ENCODE peak calls at places on chromosomes 5 and 9, in seven cellular contexts. One of them, this sample, is unnamed.
A peak's percentile ranks its signal among the peaks of the same experiment; 100 is the strongest.

GRCh38 chr5:75281716-75282465 is 45.2 kb upstream of the ANKRD31 start:
- DNase-seq in endodermal cell: no peak
- DNase-seq in neural progenitor cell: no peak
- DNase-seq in GM23338: no peak
- DNase-seq in HCT116: peak; percentile 81
- DNase-seq in mammary epithelial cell: peak; percentile 56
- DNase-seq in hepatocyte: no peak
- DNase-seq in this sample: no peak

GRCh38 chr5:53792338-53792737 is 231.9 kb downstream of the NDUFS4 start:
- DNase-seq in endodermal cell: no peak
- DNase-seq in neural progenitor cell: no peak
- DNase-seq in GM23338: no peak
- DNase-seq in HCT116: no peak
- DNase-seq in mammary epithelial cell: no peak
- DNase-seq in hepatocyte: no peak
- DNase-seq in this sample: no peak

GRCh38 chr9:118362123-118362522 is 657.9 kb downstream of the TLR4 start:
- DNase-seq in endodermal cell: no peak
- DNase-seq in neural progenitor cell: no peak
- DNase-seq in GM23338: no peak
- DNase-seq in HCT116: no peak
- DNase-seq in mammary epithelial cell: peak; percentile 34
- DNase-seq in hepatocyte: no peak
- DNase-seq in this sample: no peak

GRCh38 chr5:74243634-74244033 is 396.9 kb downstream of the ENC1 start:
- DNase-seq in endodermal cell: no peak
- DNase-seq in neural progenitor cell: no peak
- DNase-seq in GM23338: no peak
- DNase-seq in HCT116: no peak
- DNase-seq in mammary epithelial cell: peak; percentile 30
- DNase-seq in hepatocyte: no peak
- DNase-seq in this sample: no peak

GRCh38 chr5:142545653-142546322 is 140.1 kb downstream of the FGF1 start:
- DNase-seq in endodermal cell: no peak
- DNase-seq in neural progenitor cell: no peak
- DNase-seq in GM23338: no peak
- DNase-seq in HCT116: no peak
- DNase-seq in mammary epithelial cell: no peak
- DNase-seq in hepatocyte: no peak
- DNase-seq in this sample: no peak

GRCh38 chr5:53422539-53422938 is 57.9 kb upstream of the FST start:
- DNase-seq in endodermal cell: no peak
- DNase-seq in neural progenitor cell: no peak
- DNase-seq in GM23338: no peak
- DNase-seq in HCT116: no peak
- DNase-seq in mammary epithelial cell: peak; percentile 87
- DNase-seq in hepatocyte: no peak
- DNase-seq in this sample: no peak

GRCh38 chr9:10678010-10678409 is 65.2 kb upstream of the PTPRD start:
- DNase-seq in endodermal cell: no peak
- DNase-seq in neural progenitor cell: no peak
- DNase-seq in GM23338: no peak
- DNase-seq in HCT116: no peak
- DNase-seq in mammary epithelial cell: no peak
- DNase-seq in hepatocyte: no peak
- DNase-seq in this sample: no peak

GRCh38 chr5:113447651-113448050 is 12.9 kb upstream of the TSSK1B start:
- DNase-seq in endodermal cell: no peak
- DNase-seq in neural progenitor cell: peak; percentile 47
- DNase-seq in GM23338: peak; percentile 23
- DNase-seq in HCT116: no peak
- DNase-seq in mammary epithelial cell: no peak
- DNase-seq in hepatocyte: no peak
- DNase-seq in this sample: peak; percentile 2

GRCh38 chr5:88785396-88786216 is 97.4 kb downstream of the MEF2C start:
- DNase-seq in endodermal cell: no peak
- DNase-seq in neural progenitor cell: peak; percentile 9
- DNase-seq in GM23338: peak; percentile 23
- DNase-seq in HCT116: peak; percentile 96
- DNase-seq in mammary epithelial cell: peak; percentile 93
- DNase-seq in hepatocyte: peak; percentile 79
- DNase-seq in this sample: peak; percentile 82

GRCh38 chr5:79853003-79853402 is 138.1 kb downstream of the MTX3 start:
- DNase-seq in endodermal cell: no peak
- DNase-seq in neural progenitor cell: no peak
- DNase-seq in GM23338: no peak
- DNase-seq in HCT116: no peak
- DNase-seq in mammary epithelial cell: no peak
- DNase-seq in hepatocyte: no peak
- DNase-seq in this sample: no peak

GRCh38 chr9:121201045-121201737 is 478 bp downstream of the RAB14 start:
- DNase-seq in endodermal cell: peak; percentile 70
- DNase-seq in neural progenitor cell: peak; percentile 75
- DNase-seq in GM23338: peak; percentile 60
- DNase-seq in HCT116: no peak
- DNase-seq in mammary epithelial cell: peak; percentile 29
- DNase-seq in hepatocyte: peak; percentile 62
- DNase-seq in this sample: no peak

GRCh38 chr5:149775785-149776184 is 45.7 kb downstream of the PPARGC1B start:
- DNase-seq in endodermal cell: no peak
- DNase-seq in neural progenitor cell: peak; percentile 41
- DNase-seq in GM23338: peak; percentile 73
- DNase-seq in HCT116: peak; percentile 54
- DNase-seq in mammary epithelial cell: peak; percentile 20
- DNase-seq in hepatocyte: peak; percentile 46
- DNase-seq in this sample: peak; percentile 39

GRCh38 chr9:126857261-126857960 is 3.0 kb upstream of the ZBTB34 start:
- DNase-seq in endodermal cell: no peak
- DNase-seq in neural progenitor cell: no peak
- DNase-seq in GM23338: no peak
- DNase-seq in HCT116: no peak
- DNase-seq in mammary epithelial cell: no peak
- DNase-seq in hepatocyte: no peak
- DNase-seq in this sample: no peak

GRCh38 chr9:81980568-81980967 is 8.0 kb upstream of the SPATA31D1 start:
- DNase-seq in endodermal cell: no peak
- DNase-seq in neural progenitor cell: no peak
- DNase-seq in GM23338: no peak
- DNase-seq in HCT116: no peak
- DNase-seq in mammary epithelial cell: no peak
- DNase-seq in hepatocyte: no peak
- DNase-seq in this sample: no peak

GRCh38 chr9:108645520-108645919 is 210.3 kb downstream of the ACTL7B start:
- DNase-seq in endodermal cell: no peak
- DNase-seq in neural progenitor cell: no peak
- DNase-seq in GM23338: no peak
- DNase-seq in HCT116: no peak
- DNase-seq in mammary epithelial cell: peak; percentile 72
- DNase-seq in hepatocyte: no peak
- DNase-seq in this sample: no peak

GRCh38 chr5:95731571-95732554 is 727 bp downstream of the RHOBTB3 start:
- DNase-seq in endodermal cell: peak; percentile 84
- DNase-seq in neural progenitor cell: peak; percentile 61
- DNase-seq in GM23338: peak; percentile 74
- DNase-seq in HCT116: no peak
- DNase-seq in mammary epithelial cell: peak; percentile 10
- DNase-seq in hepatocyte: peak; percentile 68
- DNase-seq in this sample: peak; percentile 53

GRCh38 chr5:175354961-175355360 is 89.0 kb downstream of the DRD1 start:
- DNase-seq in endodermal cell: no peak
- DNase-seq in neural progenitor cell: no peak
- DNase-seq in GM23338: no peak
- DNase-seq in HCT116: no peak
- DNase-seq in mammary epithelial cell: no peak
- DNase-seq in hepatocyte: no peak
- DNase-seq in this sample: no peak

GRCh38 chr5:116502097-116502496 is 72.5 kb downstream of the SEMA6A start:
- DNase-seq in endodermal cell: peak; percentile 38
- DNase-seq in neural progenitor cell: no peak
- DNase-seq in GM23338: no peak
- DNase-seq in HCT116: no peak
- DNase-seq in mammary epithelial cell: no peak
- DNase-seq in hepatocyte: no peak
- DNase-seq in this sample: no peak

GRCh38 chr5:17401509-17402290 is 96.3 kb upstream of the TAF11L2 start:
- DNase-seq in endodermal cell: peak; percentile 68
- DNase-seq in neural progenitor cell: peak; percentile 68
- DNase-seq in GM23338: peak; percentile 78
- DNase-seq in HCT116: no peak
- DNase-seq in mammary epithelial cell: no peak
- DNase-seq in hepatocyte: no peak
- DNase-seq in this sample: no peak

GRCh38 chr9:85723220-85723619 is 18.5 kb downstream of the AGTPBP1 start:
- DNase-seq in endodermal cell: peak; percentile 93
- DNase-seq in neural progenitor cell: peak; percentile 69
- DNase-seq in GM23338: peak; percentile 86
- DNase-seq in HCT116: no peak
- DNase-seq in mammary epithelial cell: no peak
- DNase-seq in hepatocyte: peak; percentile 45
- DNase-seq in this sample: no peak

GRCh38 chr5:168174376-168174775 is 117.1 kb upstream of the WWC1 start:
- DNase-seq in endodermal cell: no peak
- DNase-seq in neural progenitor cell: no peak
- DNase-seq in GM23338: no peak
- DNase-seq in HCT116: no peak
- DNase-seq in mammary epithelial cell: no peak
- DNase-seq in hepatocyte: peak; percentile 29
- DNase-seq in this sample: no peak

GRCh38 chr5:76401801-76402250 is 1.3 kb upstream of the IQGAP2 start:
- DNase-seq in endodermal cell: no peak
- DNase-seq in neural progenitor cell: no peak
- DNase-seq in GM23338: no peak
- DNase-seq in HCT116: no peak
- DNase-seq in mammary epithelial cell: no peak
- DNase-seq in hepatocyte: no peak
- DNase-seq in this sample: no peak

GRCh38 chr5:1099931-1100651 is 11.8 kb downstream of the SLC12A7 start:
- DNase-seq in endodermal cell: peak; percentile 72
- DNase-seq in neural progenitor cell: peak; percentile 54
- DNase-seq in GM23338: peak; percentile 61
- DNase-seq in HCT116: no peak
- DNase-seq in mammary epithelial cell: no peak
- DNase-seq in hepatocyte: peak; percentile 49
- DNase-seq in this sample: no peak
- H3K4me1 ChIP-seq in endodermal cell: peaks cover 24% of the 10 kb centered on the region
- H3K4me1 ChIP-seq in neural progenitor cell: peaks cover 62% of the 10 kb centered on the region
- H3K4me1 ChIP-seq in GM23338: peaks cover 46% of the 10 kb centered on the region
- H3K4me1 ChIP-seq in HCT116: no peaks in the 10 kb centered on the region
- H3K4me1 ChIP-seq in mammary epithelial cell: no peaks in the 10 kb centered on the region
- H3K4me1 ChIP-seq in hepatocyte: peaks cover 65% of the 10 kb centered on the region
- H3K4me1 ChIP-seq in this sample: peaks cover 16% of the 10 kb centered on the region

GRCh38 chr5:134370871-134371833 is at the start of gene UBE2B:
- DNase-seq in endodermal cell: peak; percentile 98
- DNase-seq in neural progenitor cell: peak; percentile 98
- DNase-seq in GM23338: peak; percentile 100
- DNase-seq in HCT116: peak; percentile 99
- DNase-seq in mammary epithelial cell: peak; percentile 99
- DNase-seq in hepatocyte: peak; percentile 100
- DNase-seq in this sample: peak; percentile 100

GRCh38 chr5:134374234-134374633 is 2.9 kb downstream of the UBE2B start:
- DNase-seq in endodermal cell: no peak
- DNase-seq in neural progenitor cell: no peak
- DNase-seq in GM23338: no peak
- DNase-seq in HCT116: no peak
- DNase-seq in mammary epithelial cell: no peak
- DNase-seq in hepatocyte: no peak
- DNase-seq in this sample: no peak

GRCh38 chr5:134370306-134370870 is 981 bp upstream of the UBE2B start:
- DNase-seq in endodermal cell: no peak
- DNase-seq in neural progenitor cell: no peak
- DNase-seq in GM23338: no peak
- DNase-seq in HCT116: no peak
- DNase-seq in mammary epithelial cell: peak; percentile 17
- DNase-seq in hepatocyte: no peak
- DNase-seq in this sample: no peak

GRCh38 chr5:134371834-134372340 is 518 bp downstream of the UBE2B start:
- DNase-seq in endodermal cell: peak; percentile 87
- DNase-seq in neural progenitor cell: peak; percentile 88
- DNase-seq in GM23338: peak; percentile 89
- DNase-seq in HCT116: no peak
- DNase-seq in mammary epithelial cell: peak; percentile 75
- DNase-seq in hepatocyte: peak; percentile 80
- DNase-seq in this sample: peak; percentile 44
- H3K4me1 ChIP-seq in endodermal cell: peaks cover 3% of the 10 kb centered on the region
- H3K4me1 ChIP-seq in neural progenitor cell: peaks cover 6% of the 10 kb centered on the region
- H3K4me1 ChIP-seq in GM23338: no peaks in the 10 kb centered on the region
- H3K4me1 ChIP-seq in HCT116: peaks cover 14% of the 10 kb centered on the region
- H3K4me1 ChIP-seq in mammary epithelial cell: peaks cover 9% of the 10 kb centered on the region
- H3K4me1 ChIP-seq in hepatocyte: peaks cover 10% of the 10 kb centered on the region
- H3K4me1 ChIP-seq in this sample: peaks cover 6% of the 10 kb centered on the region

GRCh38 chr5:169637085-169637855 is at the start of gene DOCK2:
- DNase-seq in endodermal cell: peak; percentile 67
- DNase-seq in neural progenitor cell: peak; percentile 21
- DNase-seq in GM23338: peak; percentile 59
- DNase-seq in HCT116: no peak
- DNase-seq in mammary epithelial cell: no peak
- DNase-seq in hepatocyte: no peak
- DNase-seq in this sample: no peak

GRCh38 chr5:169634606-169635005 is 2.5 kb upstream of the DOCK2 start:
- DNase-seq in endodermal cell: no peak
- DNase-seq in neural progenitor cell: no peak
- DNase-seq in GM23338: no peak
- DNase-seq in HCT116: no peak
- DNase-seq in mammary epithelial cell: no peak
- DNase-seq in hepatocyte: no peak
- DNase-seq in this sample: no peak

GRCh38 chr5:169636477-169637084 is 494 bp upstream of the DOCK2 start:
- DNase-seq in endodermal cell: no peak
- DNase-seq in neural progenitor cell: no peak
- DNase-seq in GM23338: peak; percentile 38
- DNase-seq in HCT116: no peak
- DNase-seq in mammary epithelial cell: no peak
- DNase-seq in hepatocyte: no peak
- DNase-seq in this sample: no peak

GRCh38 chr5:169635933-169636332 is 1.1 kb upstream of the DOCK2 start:
- DNase-seq in endodermal cell: no peak
- DNase-seq in neural progenitor cell: no peak
- DNase-seq in GM23338: no peak
- DNase-seq in HCT116: no peak
- DNase-seq in mammary epithelial cell: no peak
- DNase-seq in hepatocyte: no peak
- DNase-seq in this sample: no peak

DNA sequence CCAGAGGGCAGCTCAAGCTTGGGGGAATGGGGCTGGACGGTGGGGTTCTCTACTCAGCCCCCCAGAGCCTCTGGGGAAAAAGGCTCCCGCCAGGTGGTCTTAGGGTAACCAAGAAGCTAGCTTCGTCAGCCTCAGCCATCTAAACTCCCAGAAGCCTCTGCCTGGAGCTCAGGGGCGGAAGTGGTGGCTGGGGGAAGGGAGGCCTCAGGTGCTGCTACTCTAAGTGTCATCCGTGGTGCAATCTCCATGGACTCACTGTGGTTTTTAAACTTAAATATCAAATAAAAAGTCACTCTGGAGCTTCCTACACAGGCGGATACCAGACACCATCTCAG is 748 bp downstream of the DOCK2 start:
- DNase-seq in endodermal cell: no peak
- DNase-seq in neural progenitor cell: no peak
- DNase-seq in GM23338: no peak
- DNase-seq in HCT116: no peak
- DNase-seq in mammary epithelial cell: no peak
- DNase-seq in hepatocyte: no peak
- DNase-seq in this sample: no peak
- H3K4me1 ChIP-seq in endodermal cell: no peaks in the 10 kb centered on the region
- H3K4me1 ChIP-seq in neural progenitor cell: peaks cover 7% of the 10 kb centered on the region
- H3K4me1 ChIP-seq in GM23338: peaks cover 15% of the 10 kb centered on the region
- H3K4me1 ChIP-seq in HCT116: no peaks in the 10 kb centered on the region
- H3K4me1 ChIP-seq in mammary epithelial cell: peaks cover 6% of the 10 kb centered on the region
- H3K4me1 ChIP-seq in hepatocyte: no peaks in the 10 kb centered on the region
- H3K4me1 ChIP-seq in this sample: no peaks in the 10 kb centered on the region

GRCh38 chr5:9654886-9655285 is 24.7 kb upstream of the TAS2R1 start:
- DNase-seq in endodermal cell: no peak
- DNase-seq in neural progenitor cell: no peak
- DNase-seq in GM23338: no peak
- DNase-seq in HCT116: no peak
- DNase-seq in mammary epithelial cell: peak; percentile 2
- DNase-seq in hepatocyte: no peak
- DNase-seq in this sample: no peak
- H3K4me1 ChIP-seq in endodermal cell: no peaks in the 10 kb centered on the region
- H3K4me1 ChIP-seq in neural progenitor cell: no peaks in the 10 kb centered on the region
- H3K4me1 ChIP-seq in GM23338: no peaks in the 10 kb centered on the region
- H3K4me1 ChIP-seq in HCT116: no peaks in the 10 kb centered on the region
- H3K4me1 ChIP-seq in mammary epithelial cell: no peaks in the 10 kb centered on the region
- H3K4me1 ChIP-seq in hepatocyte: peaks cover 7% of the 10 kb centered on the region
- H3K4me1 ChIP-seq in this sample: no peaks in the 10 kb centered on the region

This sample was measured in A673.